ENCODE peak calls at places on chromosome 3, in five cellular contexts. A is tibial nerve, Y is heart left ventricle, R is IMR-90, I is esophagus muscularis mucosa. W is an unnamed sample. For H3K4me1, the result is how much of the 10 kb centered on the place peaks cover.

GRCh38 chr3:33417051-33417673 is 23.0 kb downstream of the UBP1 start:
- DNase-seq in A (no peak), Y (no peak), R (peak), I (no peak), W (no peak)

GRCh38 chr3:123449092-123449985 is 449 bp upstream of the ADCY5 start:
- DNase-seq in A (no peak), Y (peak), R (peak), I (no peak), W (peak)

GRCh38 chr3:37457392-37458065 is 283.1 kb upstream of the LRRFIP2 start:
- DNase-seq in A (no peak), Y (peak), R (no peak), I (no peak), W (no peak)

GRCh38 chr3:52518723-52519444 is 14.8 kb downstream of the NT5DC2 start:
- DNase-seq in A (no peak), Y (no peak), R (no peak), I (no peak), W (peak)

GRCh38 chr3:138458774-138459499 is 24.5 kb downstream of the ESYT3 start:
- DNase-seq in A (no peak), Y (no peak), R (no peak), I (no peak), W (no peak)

GRCh38 chr3:13286873-13287272 is 133.2 kb downstream of the NUP210 start:
- DNase-seq in A (no peak), Y (no peak), R (no peak), I (no peak), W (no peak)

GRCh38 chr3:188690932-188691331 is 480.8 kb upstream of the TPRG1 start:
- DNase-seq in A (no peak), Y (no peak), R (no peak), I (no peak), W (no peak)

GRCh38 chr3:45381168-45381852 is 7.1 kb upstream of the LARS2 start:
- DNase-seq in A (no peak), Y (peak), R (no peak), I (no peak), W (no peak)

GRCh38 chr3:66675383-66675782 is 174.6 kb upstream of the LRIG1 start:
- DNase-seq in A (no peak), Y (no peak), R (peak), I (no peak), W (no peak)

GRCh38 chr3:123048480-123049237 is 18.2 kb upstream of the PDIA5 start:
- DNase-seq in A (no peak), Y (no peak), R (no peak), I (no peak), W (no peak)

GRCh38 chr3:31813686-31814085 is 167.4 kb downstream of the OSBPL10 start:
- DNase-seq in A (no peak), Y (no peak), R (no peak), I (no peak), W (no peak)

GRCh38 chr3:157637866-157638265 is 134.7 kb upstream of the VEPH1 start:
- DNase-seq in A (no peak), Y (no peak), R (no peak), I (no peak), W (no peak)

GRCh38 chr3:122676759-122677158 is 3.9 kb upstream of the PARP14 start:
- DNase-seq in A (no peak), Y (no peak), R (peak), I (no peak), W (no peak)

GRCh38 chr3:31185004-31185357 is 290.5 kb upstream of the GADL1 start:
- DNase-seq in A (no peak), Y (no peak), R (no peak), I (no peak), W (no peak)

GRCh38 chr3:71680588-71680987 is 44.6 kb downstream of the EIF4E3 start:
- DNase-seq in A (no peak), Y (no peak), R (peak), I (no peak), W (no peak)

GRCh38 chr3:194404365-194405140 is 5.5 kb upstream of the GP5 start:
- DNase-seq in A (peak), Y (no peak), R (peak), I (no peak), W (no peak)

GRCh38 chr3:131708216-131708615 is 205.4 kb upstream of the MRPL3 start:
- DNase-seq in A (no peak), Y (no peak), R (no peak), I (no peak), W (no peak)

GRCh38 chr3:188929138-188929537 is 242.6 kb upstream of the TPRG1 start:
- DNase-seq in A (no peak), Y (no peak), R (no peak), I (no peak), W (no peak)

GRCh38 chr3:99896482-99896881 is 78.8 kb downstream of the CMSS1 start:
- DNase-seq in A (no peak), Y (no peak), R (no peak), I (no peak), W (no peak)

GRCh38 chr3:175433026-175433668 is 574.0 kb downstream of the NAALADL2 start:
- DNase-seq in A (no peak), Y (no peak), R (peak), I (no peak), W (no peak)

GRCh38 chr3:30613135-30613825 is 6.9 kb downstream of the TGFBR2 start:
- DNase-seq in A (no peak), Y (no peak), R (no peak), I (no peak), W (no peak)

GRCh38 chr3:142318331-142318730 is 92.9 kb upstream of the GK5 start:
- DNase-seq in A (no peak), Y (no peak), R (peak), I (no peak), W (no peak)

GRCh38 chr3:55524565-55525244 is 37.6 kb upstream of the WNT5A start:
- DNase-seq in A (no peak), Y (no peak), R (peak), I (no peak), W (no peak)

GRCh38 chr3:49244589-49245205 is 32.3 kb downstream of the C3orf62 start:
- DNase-seq in A (no peak), Y (no peak), R (peak), I (no peak), W (no peak)

GRCh38 chr3:184568918-184569829 is 7.6 kb downstream of the EPHB3 start:
- DNase-seq in A (peak), Y (peak), R (peak), I (peak), W (peak)

GRCh38 chr3:17433866-17434265 is 308.6 kb downstream of the TBC1D5 start:
- DNase-seq in A (no peak), Y (no peak), R (no peak), I (no peak), W (no peak)

GRCh38 chr3:175620532-175620931 is 761.4 kb downstream of the NAALADL2 start:
- DNase-seq in A (no peak), Y (no peak), R (no peak), I (no peak), W (no peak)

GRCh38 chr3:32492684-32493436 is 9.8 kb downstream of the CMTM6 start:
- DNase-seq in A (no peak), Y (no peak), R (peak), I (no peak), W (no peak)

GRCh38 chr3:52039846-52040245 is 16.5 kb downstream of the DUSP7 start:
- DNase-seq in A (peak), Y (peak), R (no peak), I (no peak), W (no peak)

GRCh38 chr3:123757281-123757940 is 126.7 kb downstream of the MYLK start:
- DNase-seq in A (peak), Y (peak), R (no peak), I (no peak), W (no peak)

GRCh38 chr3:81658322-81658997 is 103.0 kb downstream of the GBE1 start:
- DNase-seq in A (no peak), Y (no peak), R (no peak), I (no peak), W (no peak)

GRCh38 chr3:171791695-171792082 is 18.6 kb downstream of the PLD1 start:
- DNase-seq in A (no peak), Y (no peak), R (peak), I (no peak), W (no peak)

GRCh38 chr3:99678023-99678422 is 39.6 kb downstream of the COL8A1 start:
- DNase-seq in A (peak), Y (peak), R (peak), I (no peak), W (peak)

GRCh38 chr3:65672876-65673815 is 365.6 kb downstream of the MAGI1 start:
- DNase-seq in A (peak), Y (peak), R (peak), I (no peak), W (peak)

DNA sequence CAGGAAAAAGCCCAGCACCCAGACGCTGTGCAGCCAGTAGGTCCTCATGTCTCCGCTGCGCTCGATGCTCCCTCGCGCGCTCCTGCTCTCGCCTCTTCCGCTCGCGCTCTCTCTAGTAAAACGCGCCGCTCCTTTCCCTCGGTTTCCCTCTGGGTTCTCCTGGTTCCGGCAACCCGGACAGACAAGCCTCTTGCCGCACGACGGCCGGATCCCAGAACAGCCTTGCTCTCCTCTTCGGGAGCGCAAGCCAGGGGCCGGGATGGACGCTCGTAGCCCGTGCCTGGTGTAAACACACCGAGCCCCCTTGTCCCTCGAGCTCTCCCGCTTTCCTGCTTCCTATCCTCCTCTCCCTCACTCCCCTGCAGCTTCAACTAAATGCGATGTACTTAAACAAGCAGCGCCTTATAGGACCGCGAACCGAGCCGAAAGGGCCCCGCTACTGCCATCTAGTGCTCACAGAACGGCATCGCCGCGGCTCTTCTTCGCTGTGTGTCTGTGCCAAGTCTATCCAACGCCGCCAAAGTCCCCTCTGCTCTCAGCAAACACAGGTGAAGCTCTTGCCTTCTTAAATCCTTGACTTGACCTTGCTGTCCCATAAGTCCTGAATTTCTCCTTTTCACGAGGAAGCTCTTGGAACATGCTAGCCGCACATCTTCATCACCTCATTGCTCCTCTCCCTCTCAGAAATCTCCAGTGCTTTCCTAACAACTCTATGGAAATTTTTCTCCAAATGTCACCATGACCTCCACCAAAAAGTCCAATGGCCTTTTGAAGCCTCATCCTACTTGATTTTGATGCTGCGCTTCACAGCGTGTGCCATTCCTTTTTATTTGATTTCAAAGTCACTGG is 1037.2 kb downstream of the IGSF11 start:
- DNase-seq in A (peak), Y (peak), R (peak), I (peak), W (peak)
- TF ChIP-seq POLR2A in A (no peak), Y (no peak), R (peak), I (no peak), W (no peak)

GRCh38 chr3:42511196-42511595 is 8.8 kb downstream of the VIPR1 start:
- DNase-seq in A (no peak), Y (no peak), R (no peak), I (no peak), W (no peak)

GRCh38 chr3:42515391-42515916 is 13.0 kb downstream of the VIPR1 start:
- DNase-seq in A (no peak), Y (peak), R (no peak), I (no peak), W (no peak)

GRCh38 chr3:42513121-42513520 is 10.7 kb downstream of the VIPR1 start:
- DNase-seq in A (no peak), Y (no peak), R (no peak), I (no peak), W (no peak)

GRCh38 chr3:42514876-42515275 is 12.4 kb downstream of the VIPR1 start:
- DNase-seq in A (no peak), Y (no peak), R (no peak), I (no peak), W (no peak)

GRCh38 chr3:42513521-42513920 is 11.1 kb downstream of the VIPR1 start:
- DNase-seq in A (no peak), Y (no peak), R (no peak), I (no peak), W (no peak)
- H3K4me1 ChIP-seq in A (under half), Y (under half), R (under half), I (under half), W (under half)

DNA sequence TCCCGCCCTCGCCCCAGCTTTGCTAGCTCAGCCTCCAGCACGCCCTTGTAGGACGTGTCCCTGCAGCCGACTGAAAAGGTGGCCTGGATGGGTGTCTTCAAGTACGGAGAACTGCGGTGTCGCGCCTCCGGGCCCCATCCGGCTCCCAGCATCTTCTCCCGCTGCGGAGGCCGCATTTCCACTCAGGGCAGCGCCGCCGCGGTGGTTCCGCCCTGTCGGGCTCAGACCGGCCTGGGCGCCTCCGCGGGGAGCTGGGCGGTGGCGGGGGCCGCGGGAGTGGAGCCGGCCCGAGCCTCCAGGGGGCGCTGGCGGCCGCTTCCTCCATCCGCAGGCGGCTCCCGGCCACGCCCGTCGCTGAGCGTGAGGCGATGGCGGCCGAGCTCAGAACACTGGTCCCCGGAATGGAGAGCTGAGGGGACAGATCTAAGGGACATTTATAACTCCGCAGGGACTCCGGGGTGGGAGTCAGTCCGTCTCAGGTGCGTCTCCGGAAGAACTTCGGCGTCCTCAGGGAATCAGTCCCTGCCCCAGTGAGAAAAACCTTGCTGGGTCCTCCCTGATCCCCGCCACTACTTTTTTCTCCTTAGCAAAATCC is 13.6 kb upstream of the SMCO1 start:
- DNase-seq in A (peak), Y (peak), R (peak), I (peak), W (peak)
- TF ChIP-seq POLR2A in A (no peak), Y (no peak), R (no peak), I (no peak), W (no peak)

GRCh38 chr3:10510086-10510742 is 4.8 kb upstream of the ATP2B2 start:
- DNase-seq in A (no peak), Y (no peak), R (no peak), I (no peak), W (no peak)
- H3K4me1 ChIP-seq in A (under half), Y (under half), R (under half), I (under half), W (under half)

DNA sequence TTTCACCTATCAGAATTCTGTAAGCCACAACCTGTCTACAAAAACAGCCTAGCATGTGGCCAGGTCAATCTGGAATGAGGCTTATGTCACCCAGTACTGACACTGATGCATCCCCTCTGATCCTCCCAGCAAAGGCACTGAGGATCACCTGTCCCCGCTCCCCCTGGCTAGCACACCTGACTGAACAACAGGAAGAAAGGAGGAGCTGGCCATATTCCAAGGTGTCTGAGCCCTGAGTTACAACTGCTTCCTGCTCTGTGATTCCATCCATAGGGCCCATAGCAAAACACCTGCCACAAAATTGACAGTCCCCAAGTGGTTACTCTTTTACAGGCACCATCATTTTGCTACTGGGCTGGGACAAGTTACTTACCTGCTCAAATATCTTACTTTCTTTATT is 555.5 kb upstream of the CFAP20DC start:
- DNase-seq in A (no peak), Y (no peak), R (no peak), I (no peak), W (no peak)
- TF ChIP-seq POLR2A in A (no peak), Y (no peak), R (no peak), I (no peak), W (no peak)

DNA sequence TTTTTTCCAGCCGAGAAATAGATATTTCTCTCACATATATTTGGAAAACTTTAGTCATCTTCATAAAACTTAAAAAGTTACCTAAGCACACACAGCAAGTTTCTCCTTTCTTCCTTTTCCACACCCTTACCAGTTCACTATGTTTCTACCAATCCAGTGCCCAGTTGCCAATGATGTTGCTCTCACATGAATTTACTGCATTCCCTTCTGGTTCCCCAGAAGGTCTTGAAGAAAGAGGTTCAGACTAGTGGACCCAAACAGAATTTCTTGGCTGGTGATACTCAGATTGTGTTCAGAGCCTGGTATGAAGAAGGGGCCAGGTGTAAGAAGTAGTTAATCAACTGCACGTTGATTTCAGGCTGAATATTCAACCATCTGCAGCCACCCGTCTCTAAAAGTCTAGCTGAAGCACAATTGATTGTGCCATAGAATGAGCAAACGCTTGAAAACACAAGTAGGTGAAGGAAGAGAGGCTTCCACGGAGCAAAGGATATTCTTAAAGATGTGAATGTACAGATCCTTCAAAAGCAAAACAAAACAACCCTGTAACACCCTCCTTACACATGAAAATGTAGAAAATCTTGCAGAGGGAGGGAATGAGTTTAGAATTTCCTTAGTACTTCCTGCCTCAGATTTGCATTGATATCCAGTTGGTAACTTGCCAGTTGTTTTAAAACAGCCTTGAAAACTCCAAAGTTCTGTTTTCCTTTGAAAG is 4.6 kb downstream of the RBMS3 start:
- DNase-seq in A (no peak), Y (no peak), R (peak), I (no peak), W (no peak)
- H3K4me1 ChIP-seq in A (under half), Y (under half), R (under half), I (under half), W (under half)

DNA sequence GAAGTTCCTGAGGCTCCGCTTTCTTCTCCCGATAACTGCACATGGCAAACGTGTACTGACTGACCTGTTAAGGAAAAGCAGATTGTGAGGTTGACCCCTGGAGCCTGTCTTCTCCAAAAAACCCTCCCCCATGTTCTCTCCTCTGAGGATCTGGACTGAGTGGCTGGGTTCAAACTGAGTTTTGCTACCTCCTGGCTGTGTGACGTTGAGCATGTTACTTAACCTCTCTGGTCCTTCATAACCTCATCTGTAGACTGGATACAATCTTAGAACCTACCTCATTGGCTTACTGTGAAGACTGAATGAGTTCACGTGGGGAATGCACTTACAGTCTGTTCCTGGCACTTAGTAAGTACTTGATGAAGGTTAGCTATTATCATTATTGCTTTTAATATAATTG is 184.1 kb upstream of the FEZF2 start:
- DNase-seq in A (no peak), Y (no peak), R (no peak), I (no peak), W (no peak)
- TF ChIP-seq POLR2A in A (no peak), Y (no peak), R (no peak), I (no peak), W (no peak)

DNA sequence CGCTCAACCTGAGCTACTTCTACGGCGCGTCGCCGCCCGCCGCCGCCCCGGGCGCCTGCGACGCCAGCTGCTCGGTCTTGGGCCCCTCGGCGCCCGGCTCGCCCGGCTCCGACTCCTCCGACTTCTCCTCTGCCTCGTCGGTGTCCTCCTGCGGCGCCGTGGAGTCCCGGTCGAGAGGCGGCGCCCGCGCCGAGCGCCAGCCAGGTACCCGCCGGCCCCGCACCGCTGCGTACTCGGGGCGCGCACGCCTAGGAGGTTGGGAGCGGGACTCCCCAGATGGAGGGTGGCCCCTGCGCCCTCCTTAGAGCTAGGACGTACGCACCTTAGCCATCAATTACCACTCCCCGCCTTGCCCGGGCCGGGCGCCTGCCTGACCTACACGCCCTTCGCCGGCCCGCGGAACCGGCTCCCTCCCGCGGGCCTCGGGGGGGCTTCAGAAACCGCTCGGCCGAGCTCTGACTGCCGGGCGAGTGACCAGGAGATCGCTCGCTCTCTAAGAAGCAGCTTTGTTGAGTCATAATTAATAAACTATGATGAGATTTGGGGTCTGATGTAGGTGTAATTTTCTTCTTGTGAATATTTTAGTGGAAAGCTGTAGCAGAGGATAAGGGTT is 506 bp downstream of the NFKBIZ start:
- DNase-seq in A (peak), Y (peak), R (no peak), I (no peak), W (peak)
- H3K4me1 ChIP-seq in A (under half), Y (under half), R (under half), I (under half), W (under half)